ENCODE peak calls at places on chromosomes 6 and 20, in four cellular contexts. E is IMR-90, U is H1, S is GM23338. W is an unnamed sample.

GRCh38 chr20:57065646-57066045 is 200.8 kb downstream of the BMP7 start:
- DNase-seq in S (no peak), E (no peak), U (no peak), W (peak)

GRCh38 chr6:139126255-139126654 is 8.6 kb upstream of the HECA start:
- DNase-seq in S (no peak), E (peak), U (no peak), W (peak)

GRCh38 chr6:11207199-11207968 is 25.1 kb downstream of the NEDD9 start:
- DNase-seq in E (peak), U (no peak), S (no peak), W (peak)

GRCh38 chr6:15479761-15480160 is 183.1 kb downstream of the DTNBP1 start:
- DNase-seq in U (no peak), S (no peak), E (no peak), W (peak)

GRCh38 chr6:27441001-27441400 is 31.9 kb downstream of the ZNF184 start:
- DNase-seq in S (no peak), U (no peak), E (peak), W (peak)

GRCh38 chr6:5302995-5303622 is 41.8 kb downstream of the FARS2 start:
- DNase-seq in E (peak), U (no peak), S (peak), W (no peak)

GRCh38 chr6:154408906-154409500 is 52.4 kb upstream of the IPCEF1 start:
- DNase-seq in S (peak), U (no peak), E (peak), W (peak)

GRCh38 chr6:14180609-14181008 is 63.0 kb downstream of the CD83 start:
- DNase-seq in U (no peak), S (no peak), E (no peak), W (no peak)

GRCh38 chr6:53326372-53327016 is 22.3 kb downstream of the ELOVL5 start:
- DNase-seq in E (peak), S (no peak), U (no peak), W (peak)

GRCh38 chr6:35473849-35474128 is 5.6 kb downstream of the RPL10A start:
- DNase-seq in S (peak), E (no peak), U (no peak), W (no peak)

GRCh38 chr6:114096553-114097172 is 125.7 kb upstream of the HDAC2 start:
- DNase-seq in E (peak), U (no peak), S (peak), W (peak)

GRCh38 chr6:7035837-7036249 is 71.9 kb upstream of the RREB1 start:
- DNase-seq in U (no peak), E (no peak), S (no peak), W (no peak)

GRCh38 chr6:70510600-70510999 is 56.1 kb upstream of the SDHAF4 start:
- DNase-seq in U (no peak), E (no peak), S (no peak), W (no peak)

GRCh38 chr6:105726902-105727655 is 324.2 kb upstream of the PREP start:
- DNase-seq in S (no peak), U (no peak), E (peak), W (peak)

GRCh38 chr6:37005061-37005810 is at the start of gene FGD2:
- DNase-seq in U (no peak), S (no peak), E (no peak), W (no peak)

GRCh38 chr6:134521116-134521501 is 203.2 kb upstream of the SGK1 start:
- DNase-seq in U (no peak), S (no peak), E (no peak), W (no peak)
- H3K27ac ChIP-seq in U (no peak), S (no peak), E (no peak), W (no peak)

DNA sequence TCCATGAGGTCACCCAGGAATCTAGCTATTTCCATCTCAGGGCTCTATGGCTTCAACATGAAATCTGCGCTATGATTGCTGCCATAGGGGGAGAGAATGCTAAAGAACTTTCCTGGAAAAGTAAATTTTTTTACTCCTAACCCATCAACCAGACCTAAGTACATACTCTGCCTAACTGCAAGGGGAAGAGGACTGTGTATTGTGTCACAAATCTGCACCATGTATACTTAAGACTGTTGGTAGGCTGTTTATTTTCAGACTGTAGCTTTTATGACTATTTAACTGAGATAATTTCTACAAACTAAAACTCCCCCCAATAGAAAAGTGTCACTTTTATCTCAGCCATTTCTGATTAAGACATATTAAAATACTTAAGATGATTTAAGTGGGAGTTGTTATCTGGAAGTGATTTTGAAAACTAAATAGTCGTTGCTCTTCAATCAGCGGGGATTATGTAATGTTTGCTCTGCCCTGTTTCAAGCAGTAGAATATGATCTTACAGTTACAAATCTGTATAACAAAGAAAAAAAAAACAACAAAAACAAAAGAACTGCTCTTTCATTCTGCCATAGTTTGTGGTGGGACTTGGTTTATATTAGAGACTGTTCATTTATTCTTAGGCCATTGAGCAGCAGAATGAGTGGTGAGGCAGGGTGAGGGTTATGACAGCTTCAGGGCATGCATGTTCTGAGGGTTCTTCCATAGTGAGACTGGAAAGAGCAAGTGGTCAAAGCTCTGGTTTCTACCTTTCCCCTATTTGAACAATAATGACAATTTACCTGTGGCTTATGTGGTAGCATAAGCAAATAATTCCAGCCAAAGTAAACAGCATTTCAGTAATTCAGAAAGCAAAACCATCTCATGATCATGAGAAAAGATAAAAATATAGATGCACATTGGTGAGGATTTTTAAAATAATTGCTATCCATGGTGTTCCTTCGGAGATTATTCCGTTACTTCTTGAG is 126.3 kb upstream of the CEP162 start:
- DNase-seq in E (no peak), S (no peak), U (no peak), W (no peak)
- TF ChIP-seq CTCF in E (no peak), S (no peak), U (no peak), W (no peak)

DNA sequence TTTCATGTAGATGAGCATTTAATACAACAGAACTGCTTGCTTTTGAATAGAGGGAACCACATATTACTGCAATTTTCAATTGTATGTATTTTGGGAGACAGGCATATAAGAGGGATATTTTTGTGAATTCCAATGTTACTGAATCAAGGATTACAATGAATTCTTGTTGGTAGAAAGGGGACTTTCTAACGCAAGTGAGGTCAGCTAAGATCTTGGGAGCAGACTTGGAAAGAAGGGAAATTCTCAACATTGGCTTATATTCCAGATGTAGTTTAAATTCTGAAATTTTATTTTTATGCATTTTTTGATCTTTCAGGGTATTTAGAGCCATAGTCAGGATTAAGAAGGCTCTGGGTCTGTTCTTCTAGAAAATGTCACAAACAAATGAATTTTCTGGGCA is 43.3 kb upstream of the CTAGE9 start:
- DNase-seq in E (peak), U (no peak), S (no peak), W (peak)
- H3K4me2 ChIP-seq in E (peak), U (no peak), S (no peak), W (peak)

GRCh38 chr6:71584712-71585436 is 296.3 kb downstream of the OGFRL1 start:
- DNase-seq in S (no peak), U (no peak), E (no peak), W (no peak)

GRCh38 chr6:71585472-71585871 is 296.9 kb downstream of the OGFRL1 start:
- DNase-seq in S (no peak), U (no peak), E (no peak), W (no peak)

GRCh38 chr6:71577766-71578165 is 289.2 kb downstream of the OGFRL1 start:
- DNase-seq in U (no peak), S (no peak), E (no peak), W (no peak)

GRCh38 chr6:71582820-71583219 is 294.2 kb downstream of the OGFRL1 start:
- DNase-seq in U (no peak), E (no peak), S (no peak), W (no peak)

GRCh38 chr6:71579902-71580301 is 291.3 kb downstream of the OGFRL1 start:
- DNase-seq in U (no peak), E (no peak), S (no peak), W (no peak)
- H3K27ac ChIP-seq in U (no peak), E (no peak), S (no peak), W (no peak)

GRCh38 chr6:72084992-72085569 is 198.7 kb downstream of the RIMS1 start:
- DNase-seq in U (no peak), S (peak), E (peak), W (peak)
- TF ChIP-seq CTCF in U (peak), S (no peak), E (peak), W (peak)

GRCh38 chr6:125742433-125743120 is 6.9 kb upstream of the HEY2 start:
- DNase-seq in E (no peak), S (no peak), U (no peak), W (no peak)
- H3K4me2 ChIP-seq in E (no peak), S (no peak), U (no peak), W (no peak)

GRCh38 chr6:20180935-20181334 is 31.3 kb downstream of the MBOAT1 start:
- DNase-seq in E (no peak), U (no peak), S (no peak), W (no peak)
- H3K27ac ChIP-seq in E (no peak), U (no peak), S (no peak), W (no peak)